ENCODE peak calls at places on chromosomes 12 and 14, in six cellular contexts. C, S, H, L, V and N are unnamed samples.
A peak's percentile ranks its signal among the peaks of the same experiment; 100 is the strongest.

GRCh38 chr12:52054838-52055741 is 3.8 kb downstream of the NR4A1 start:
- DNase-seq in H (no peak), V (no peak), L (no peak), S (no peak), C (no peak), N (no peak)

GRCh38 chr12:76143343-76144252 is 59.1 kb upstream of the NAP1L1 start:
- DNase-seq in H (no peak), V (no peak), C (peak; percentile 38), S (no peak), L (peak; percentile 25), N (no peak)

GRCh38 chr14:76151398-76152332 is at the start of gene GPATCH2L:
- DNase-seq in C (peak; percentile 73), S (peak; percentile 96), L (peak; percentile 94), V (peak; percentile 70), H (peak; percentile 76), N (peak; percentile 93)

GRCh38 chr14:75578786-75579781 is 664 bp downstream of the FLVCR2 start:
- DNase-seq in C (no peak), V (no peak), L (no peak), H (peak; percentile 31), S (no peak), N (no peak)

GRCh38 chr12:49061157-49061650 is 610 bp upstream of the KMT2D start:
- DNase-seq in C (no peak), L (no peak), V (no peak), S (peak; percentile 44), H (no peak), N (no peak)

GRCh38 chr14:21852061-21852664 is 178.5 kb upstream of the OR4E1 start:
- DNase-seq in L (no peak), H (peak; percentile 47), S (peak; percentile 5), V (peak; percentile 27), C (no peak), N (no peak)

GRCh38 chr12:49549735-49550710 is 11.2 kb downstream of the KCNH3 start:
- DNase-seq in H (no peak), L (no peak), V (no peak), S (no peak), C (no peak), N (no peak)

GRCh38 chr12:46522141-46522540 is 149.6 kb upstream of the SLC38A2 start:
- DNase-seq in L (no peak), C (no peak), V (no peak), H (no peak), S (no peak), N (no peak)

GRCh38 chr12:40684986-40685385 is 7.3 kb upstream of the CNTN1 start:
- DNase-seq in V (no peak), C (no peak), L (no peak), S (no peak), H (no peak), N (no peak)

GRCh38 chr12:67916266-67916970 is 72.8 kb upstream of the IFNG-AS1 start:
- DNase-seq in C (no peak), V (no peak), S (no peak), H (no peak), L (no peak), N (no peak)

GRCh38 chr12:115870527-115870926 is 407.0 kb downstream of the MED13L start:
- DNase-seq in H (no peak), V (no peak), S (no peak), L (no peak), C (no peak), N (no peak)

GRCh38 chr12:63919758-63920157 is 75.3 kb downstream of the SRGAP1 start:
- DNase-seq in L (no peak), V (no peak), C (no peak), S (no peak), H (no peak), N (no peak)
- TF ChIP-seq TAF1 in L (no peak), V (no peak), C (no peak), S (no peak), H (no peak), N (no peak)

DNA sequence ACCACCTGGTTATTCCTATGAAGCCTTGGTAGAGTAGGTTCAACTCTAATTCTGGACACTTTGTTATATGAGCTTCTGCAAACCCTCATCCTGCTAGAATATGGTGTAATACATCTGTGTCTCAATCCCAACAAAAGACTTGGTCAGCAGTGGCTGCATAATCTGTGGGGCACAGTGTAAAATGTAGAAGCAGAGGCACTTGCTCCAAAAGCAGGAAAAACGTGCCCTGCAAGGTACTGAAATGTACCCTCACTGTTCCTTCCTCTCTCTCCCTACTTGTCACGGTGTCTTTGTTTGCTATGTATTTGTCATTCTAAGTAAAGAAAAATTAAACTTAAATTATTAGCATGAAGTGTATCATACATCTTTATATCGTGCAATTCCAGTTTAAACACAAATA is 267.9 kb downstream of the BCL11B start:
- DNase-seq in V (no peak), C (no peak), H (no peak), S (no peak), L (no peak), N (no peak)
- TF ChIP-seq POLR2AphosphoS5 in V (no peak), C (no peak), H (no peak), S (no peak), L (no peak), N (no peak)

GRCh38 chr12:7934560-7935463 is 1.2 kb downstream of the SLC2A3 start:
- DNase-seq in V (no peak), C (no peak), S (no peak), H (no peak), L (no peak), N (no peak)
- TF ChIP-seq POLR2A in V (no peak), C (no peak), S (no peak), H (no peak), L (no peak), N (no peak)

GRCh38 chr14:94583557-94583956 is 2.3 kb downstream of the SERPINA5 start:
- DNase-seq in H (no peak), L (no peak), C (no peak), S (no peak), V (no peak), N (no peak)

GRCh38 chr14:94582851-94583250 is 1.6 kb downstream of the SERPINA5 start:
- DNase-seq in L (no peak), C (no peak), V (no peak), S (no peak), H (peak; percentile 41), N (no peak)

GRCh38 chr14:94582199-94582750 is 1.0 kb downstream of the SERPINA5 start:
- DNase-seq in L (no peak), V (no peak), S (no peak), H (no peak), C (no peak), N (no peak)

GRCh38 chr14:94586635-94587034 is 5.4 kb downstream of the SERPINA5 start:
- DNase-seq in S (no peak), C (no peak), L (no peak), H (no peak), V (no peak), N (no peak)

GRCh38 chr14:94584591-94585280 is 3.5 kb downstream of the SERPINA5 start:
- DNase-seq in H (no peak), L (no peak), V (no peak), S (no peak), C (no peak), N (no peak)
- TF ChIP-seq TAF1 in H (no peak), L (no peak), V (no peak), S (no peak), C (no peak), N (no peak)

GRCh38 chr12:62785941-62786559 is 148.9 kb downstream of the PPM1H start:
- DNase-seq in H (no peak), S (no peak), C (no peak), V (no peak), L (no peak), N (no peak)
- TF ChIP-seq POLR2AphosphoS5 in H (no peak), S (no peak), C (no peak), V (no peak), L (no peak), N (no peak)

GRCh38 chr12:64610660-64611429 is 550 bp downstream of the RASSF3 start:
- DNase-seq in C (no peak), H (peak; percentile 44), V (no peak), L (peak; percentile 47), S (peak; percentile 76), N (peak; percentile 66)

GRCh38 chr12:64609543-64610091 is 678 bp upstream of the RASSF3 start:
- DNase-seq in H (no peak), S (peak; percentile 16), L (no peak), V (no peak), C (no peak), N (no peak)

GRCh38 chr12:64611430-64612286 is 1.4 kb downstream of the RASSF3 start:
- DNase-seq in L (no peak), V (no peak), C (no peak), S (peak; percentile 43), H (no peak), N (no peak)

GRCh38 chr12:64608901-64609542 is 1.3 kb upstream of the RASSF3 start:
- DNase-seq in V (no peak), C (peak; percentile 58), S (peak; percentile 70), H (peak; percentile 58), L (peak; percentile 45), N (peak; percentile 41)

DNA sequence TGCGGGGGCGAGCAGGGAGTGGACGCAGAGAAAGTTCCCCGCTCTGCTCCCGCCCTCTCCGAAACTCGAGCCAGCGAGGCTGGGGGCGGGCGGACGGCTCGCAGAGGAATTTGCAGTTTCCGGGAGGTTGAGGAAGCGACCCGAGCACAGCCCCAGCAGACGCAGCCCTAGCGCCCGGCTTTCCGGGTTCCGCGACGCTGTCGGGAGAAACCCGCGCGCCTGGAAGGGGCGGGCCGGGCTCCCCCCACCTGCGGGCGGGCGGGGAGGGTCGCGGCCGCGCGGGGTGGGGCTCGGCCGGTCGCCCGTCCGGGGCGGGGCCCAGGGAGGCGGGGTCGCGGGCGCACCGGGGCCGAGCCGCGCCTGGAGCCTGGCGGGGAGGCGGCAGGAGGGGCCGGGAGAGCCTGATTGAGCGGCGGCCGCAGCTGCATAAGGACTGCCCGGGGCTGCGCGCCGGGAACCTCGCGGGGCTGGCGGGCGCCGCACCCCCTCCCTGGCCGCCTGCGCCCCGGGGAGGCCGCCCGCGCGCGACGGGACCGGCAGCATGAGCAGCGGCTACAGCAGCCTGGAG is at the start of gene RASSF3:
- DNase-seq in V (no peak), L (peak; percentile 48), C (no peak), H (peak; percentile 44), S (peak; percentile 89), N (peak; percentile 61)
- TF ChIP-seq POLR2A in V (peak; percentile 9), L (peak; percentile 0), C (peak; percentile 74), H (peak; percentile 52), S (peak; percentile 61), N (peak; percentile 35)

DNA sequence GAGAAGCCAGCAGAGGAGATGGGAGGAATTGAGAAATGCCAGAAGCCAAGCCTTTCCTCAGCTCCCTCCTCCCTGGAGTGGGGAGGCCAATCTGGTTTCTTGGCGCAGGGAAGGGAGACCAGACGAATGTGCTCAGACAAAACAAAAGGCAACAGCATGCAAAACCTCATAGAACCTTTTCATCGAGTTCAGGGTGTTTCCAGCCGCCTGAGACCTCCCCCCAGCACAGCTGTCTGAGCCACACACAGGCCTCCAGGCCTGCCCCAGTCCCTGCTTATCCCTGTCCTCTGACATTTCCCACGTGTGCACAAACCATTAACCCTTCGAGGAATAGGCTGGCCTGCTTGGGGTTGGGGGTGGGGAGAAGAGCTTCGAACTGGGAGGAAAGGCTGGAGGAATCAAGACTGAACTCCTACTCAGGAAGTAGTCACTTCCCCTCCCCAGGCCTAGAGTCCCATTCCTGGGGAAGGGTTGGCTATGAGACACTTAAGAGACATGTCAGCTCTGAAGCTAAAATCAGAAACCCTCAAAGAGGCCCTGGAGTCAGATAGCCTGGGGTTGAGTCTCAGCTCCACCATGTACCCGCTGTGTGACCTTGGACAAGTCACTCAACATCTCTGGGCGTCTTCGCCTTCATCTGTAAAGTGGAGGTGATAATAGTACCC is 10.7 kb downstream of the TBX3 start:
- DNase-seq in L (no peak), S (no peak), V (no peak), H (no peak), C (no peak), N (no peak)
- TF ChIP-seq TAF1 in L (no peak), S (no peak), V (no peak), H (no peak), C (no peak), N (no peak)

GRCh38 chr12:121403721-121404120 is 3.8 kb downstream of the RNF34 start:
- DNase-seq in L (no peak), V (no peak), H (no peak), C (no peak), S (no peak), N (no peak)
- TF ChIP-seq POLR2AphosphoS5 in L (no peak), V (no peak), H (no peak), C (no peak), S (no peak), N (no peak)